ENCODE peak calls at places on chromosomes 13 and 19, in five cellular contexts. J is T-cell, Z is transverse colon, O is pancreas, Y is NCI-H345. W is an unnamed sample.

GRCh38 chr19:13330285-13330684 is 176.0 kb downstream of the CACNA1A start:
- DNase-seq in Z (no peak), O (no peak), J (no peak), Y (no peak), W (no peak)

GRCh38 chr19:368624-369020 is 24.0 kb upstream of the MIER2 start:
- DNase-seq in Y (no peak), Z (no peak), J (no peak), O (no peak), W (no peak)

GRCh38 chr13:45119469-45119989 is 781 bp upstream of the GTF2F2 start:
- DNase-seq in Y (no peak), Z (peak), O (no peak), J (peak), W (no peak)

GRCh38 chr13:37070956-37071355 is 11.5 kb upstream of the SUPT20H start:
- DNase-seq in O (no peak), Y (no peak), J (no peak), Z (no peak), W (no peak)

GRCh38 chr19:43560687-43561086 is 14.6 kb downstream of the XRCC1 start:
- DNase-seq in Y (no peak), Z (no peak), J (no peak), O (no peak), W (no peak)

GRCh38 chr13:112716461-112716820 is 26.6 kb downstream of the ATP11A start:
- DNase-seq in O (no peak), Y (no peak), J (no peak), Z (no peak), W (no peak)

GRCh38 chr13:104106705-104107393 is 1040.6 kb upstream of the SLC10A2 start:
- DNase-seq in J (no peak), Z (no peak), O (no peak), Y (no peak), W (no peak)

GRCh38 chr19:30373593-30373992 is 1.4 kb downstream of the ZNF536 start:
- DNase-seq in J (no peak), Y (no peak), O (no peak), Z (no peak), W (no peak)

GRCh38 chr13:44306401-44307192 is 67.0 kb upstream of the SERP2 start:
- DNase-seq in O (no peak), J (no peak), Z (peak), Y (no peak), W (peak)

GRCh38 chr19:17205237-17206140 is 9.7 kb upstream of the USE1 start:
- DNase-seq in O (peak), J (peak), Z (peak), Y (no peak), W (no peak)

GRCh38 chr13:51243832-51244231 is 21.6 kb downstream of the FAM124A start:
- DNase-seq in Y (peak), J (no peak), Z (no peak), O (no peak), W (no peak)

GRCh38 chr13:110813646-110814624 is 100.4 kb downstream of the ING1 start:
- DNase-seq in Y (no peak), O (no peak), J (no peak), Z (no peak), W (no peak)

GRCh38 chr19:23391239-23391638 is 4.0 kb downstream of the ZNF91 start:
- DNase-seq in O (no peak), Y (no peak), Z (no peak), J (no peak), W (no peak)

GRCh38 chr19:10566658-10567410 is 1.0 kb upstream of the KRI1 start:
- DNase-seq in Y (no peak), O (no peak), Z (peak), J (peak), W (no peak)

GRCh38 chr13:22801402-22802003 is 379.3 kb upstream of the SGCG start:
- DNase-seq in J (no peak), O (no peak), Z (no peak), Y (peak), W (no peak)

GRCh38 chr13:73967397-73968165 is 166.6 kb downstream of the KLF12 start:
- DNase-seq in Y (no peak), Z (no peak), J (no peak), O (no peak), W (no peak)

GRCh38 chr13:72205773-72206172 is 338.8 kb upstream of the DACH1 start:
- DNase-seq in Z (no peak), O (no peak), Y (no peak), J (no peak), W (no peak)

GRCh38 chr13:42696191-42696590 is 85.2 kb upstream of the FAM216B start:
- DNase-seq in O (no peak), J (no peak), Z (no peak), Y (no peak), W (no peak)

GRCh38 chr13:28251462-28251861 is 113.1 kb downstream of the PAN3 start:
- DNase-seq in Y (no peak), J (no peak), Z (no peak), O (no peak), W (no peak)

GRCh38 chr13:75123428-75123827 is 358.5 kb downstream of the TBC1D4 start:
- DNase-seq in J (no peak), Y (no peak), O (no peak), Z (no peak), W (no peak)

GRCh38 chr19:45568732-45569131 is 15.9 kb downstream of the OPA3 start:
- DNase-seq in J (no peak), O (no peak), Z (no peak), Y (no peak), W (no peak)

GRCh38 chr13:35791191-35791902 is 314.9 kb upstream of the MAB21L1 start:
- DNase-seq in Y (no peak), O (no peak), Z (no peak), J (no peak), W (peak)

GRCh38 chr13:36453518-36453917 is 21.2 kb downstream of the CCNA1 start:
- DNase-seq in J (no peak), Z (no peak), Y (peak), O (no peak), W (no peak)

W was measured in GM04504.